ENCODE peak calls at places on chromosomes 6 and 20, in ten cellular contexts. One of them, this sample, is unnamed.

GRCh38 chr6:9315966-9316650 is 880.8 kb upstream of the SLC35B3 start:
- DNase-seq in mammary epithelial cell: no peak
- DNase-seq in astrocyte of the cerebellum: no peak
- DNase-seq in stimulated activated CD4-positive, alpha-beta T cell treated with anti-CD3 and anti-CD28 coated beads, Interleukin-1b, Interleukin-23, amount 100 ng/mL, for 1 hour: no peak
- DNase-seq in left ventricle myocardium inferior: no peak
- DNase-seq in M059J: no peak
- DNase-seq in RWPE1: no peak
- DNase-seq in activated T-helper 1 cell treated with anti-CD3 and anti-CD28 coated beads, Interleukin-2, amount 50 U/mL, for 16 hours: no peak
- DNase-seq in stimulated activated effector memory CD8-positive, alpha-beta T cell treated with anti-CD3 and anti-CD28 coated beads, Interleukin-12 subunit alpha, Interleukin-12 subunit beta, amount 100 ng/mL, for 72 hours: no peak
- DNase-seq in NCI-H460: no peak
- DNase-seq in this sample: no peak

GRCh38 chr6:45423111-45423900 is 45.6 kb upstream of the SUPT3H start:
- DNase-seq in RWPE1: no peak
- DNase-seq in mammary epithelial cell: peak
- DNase-seq in astrocyte of the cerebellum: no peak
- DNase-seq in stimulated activated effector memory CD8-positive, alpha-beta T cell treated with anti-CD3 and anti-CD28 coated beads, Interleukin-12 subunit alpha, Interleukin-12 subunit beta, amount 100 ng/mL, for 72 hours: no peak
- DNase-seq in left ventricle myocardium inferior: peak
- DNase-seq in NCI-H460: no peak
- DNase-seq in M059J: peak
- DNase-seq in stimulated activated CD4-positive, alpha-beta T cell treated with anti-CD3 and anti-CD28 coated beads, Interleukin-1b, Interleukin-23, amount 100 ng/mL, for 1 hour: no peak
- DNase-seq in activated T-helper 1 cell treated with anti-CD3 and anti-CD28 coated beads, Interleukin-2, amount 50 U/mL, for 16 hours: peak
- DNase-seq in this sample: peak

GRCh38 chr20:43603124-43603523 is 12.4 kb downstream of the IFT52 start:
- DNase-seq in activated T-helper 1 cell treated with anti-CD3 and anti-CD28 coated beads, Interleukin-2, amount 50 U/mL, for 16 hours: no peak
- DNase-seq in NCI-H460: no peak
- DNase-seq in M059J: no peak
- DNase-seq in mammary epithelial cell: no peak
- DNase-seq in stimulated activated effector memory CD8-positive, alpha-beta T cell treated with anti-CD3 and anti-CD28 coated beads, Interleukin-12 subunit alpha, Interleukin-12 subunit beta, amount 100 ng/mL, for 72 hours: no peak
- DNase-seq in RWPE1: no peak
- DNase-seq in left ventricle myocardium inferior: no peak
- DNase-seq in stimulated activated CD4-positive, alpha-beta T cell treated with anti-CD3 and anti-CD28 coated beads, Interleukin-1b, Interleukin-23, amount 100 ng/mL, for 1 hour: no peak
- DNase-seq in astrocyte of the cerebellum: no peak
- DNase-seq in this sample: no peak

GRCh38 chr6:158591134-158591809 is 31.4 kb downstream of the TMEM181 start:
- DNase-seq in NCI-H460: no peak
- DNase-seq in stimulated activated effector memory CD8-positive, alpha-beta T cell treated with anti-CD3 and anti-CD28 coated beads, Interleukin-12 subunit alpha, Interleukin-12 subunit beta, amount 100 ng/mL, for 72 hours: no peak
- DNase-seq in left ventricle myocardium inferior: no peak
- DNase-seq in activated T-helper 1 cell treated with anti-CD3 and anti-CD28 coated beads, Interleukin-2, amount 50 U/mL, for 16 hours: no peak
- DNase-seq in mammary epithelial cell: no peak
- DNase-seq in M059J: no peak
- DNase-seq in astrocyte of the cerebellum: no peak
- DNase-seq in RWPE1: no peak
- DNase-seq in stimulated activated CD4-positive, alpha-beta T cell treated with anti-CD3 and anti-CD28 coated beads, Interleukin-1b, Interleukin-23, amount 100 ng/mL, for 1 hour: no peak
- DNase-seq in this sample: no peak

GRCh38 chr6:116847234-116847633 is 18.4 kb upstream of the GPRC6A start:
- DNase-seq in stimulated activated CD4-positive, alpha-beta T cell treated with anti-CD3 and anti-CD28 coated beads, Interleukin-1b, Interleukin-23, amount 100 ng/mL, for 1 hour: no peak
- DNase-seq in RWPE1: peak
- DNase-seq in M059J: peak
- DNase-seq in NCI-H460: peak
- DNase-seq in astrocyte of the cerebellum: peak
- DNase-seq in left ventricle myocardium inferior: no peak
- DNase-seq in mammary epithelial cell: peak
- DNase-seq in activated T-helper 1 cell treated with anti-CD3 and anti-CD28 coated beads, Interleukin-2, amount 50 U/mL, for 16 hours: no peak
- DNase-seq in stimulated activated effector memory CD8-positive, alpha-beta T cell treated with anti-CD3 and anti-CD28 coated beads, Interleukin-12 subunit alpha, Interleukin-12 subunit beta, amount 100 ng/mL, for 72 hours: no peak
- DNase-seq in this sample: peak

GRCh38 chr20:43840382-43841070 is 74.1 kb upstream of the TOX2 start:
- DNase-seq in stimulated activated CD4-positive, alpha-beta T cell treated with anti-CD3 and anti-CD28 coated beads, Interleukin-1b, Interleukin-23, amount 100 ng/mL, for 1 hour: no peak
- DNase-seq in stimulated activated effector memory CD8-positive, alpha-beta T cell treated with anti-CD3 and anti-CD28 coated beads, Interleukin-12 subunit alpha, Interleukin-12 subunit beta, amount 100 ng/mL, for 72 hours: peak
- DNase-seq in left ventricle myocardium inferior: no peak
- DNase-seq in activated T-helper 1 cell treated with anti-CD3 and anti-CD28 coated beads, Interleukin-2, amount 50 U/mL, for 16 hours: no peak
- DNase-seq in RWPE1: peak
- DNase-seq in M059J: peak
- DNase-seq in astrocyte of the cerebellum: no peak
- DNase-seq in NCI-H460: peak
- DNase-seq in mammary epithelial cell: no peak
- DNase-seq in this sample: peak

GRCh38 chr20:41566896-41567527 is 51.2 kb downstream of the CHD6 start:
- DNase-seq in astrocyte of the cerebellum: no peak
- DNase-seq in mammary epithelial cell: no peak
- DNase-seq in RWPE1: no peak
- DNase-seq in stimulated activated CD4-positive, alpha-beta T cell treated with anti-CD3 and anti-CD28 coated beads, Interleukin-1b, Interleukin-23, amount 100 ng/mL, for 1 hour: no peak
- DNase-seq in left ventricle myocardium inferior: no peak
- DNase-seq in activated T-helper 1 cell treated with anti-CD3 and anti-CD28 coated beads, Interleukin-2, amount 50 U/mL, for 16 hours: no peak
- DNase-seq in NCI-H460: no peak
- DNase-seq in M059J: no peak
- DNase-seq in stimulated activated effector memory CD8-positive, alpha-beta T cell treated with anti-CD3 and anti-CD28 coated beads, Interleukin-12 subunit alpha, Interleukin-12 subunit beta, amount 100 ng/mL, for 72 hours: no peak
- DNase-seq in this sample: no peak

GRCh38 chr20:46974669-46975434 is 80.2 kb downstream of the EYA2 start:
- DNase-seq in activated T-helper 1 cell treated with anti-CD3 and anti-CD28 coated beads, Interleukin-2, amount 50 U/mL, for 16 hours: no peak
- DNase-seq in left ventricle myocardium inferior: no peak
- DNase-seq in stimulated activated CD4-positive, alpha-beta T cell treated with anti-CD3 and anti-CD28 coated beads, Interleukin-1b, Interleukin-23, amount 100 ng/mL, for 1 hour: no peak
- DNase-seq in astrocyte of the cerebellum: no peak
- DNase-seq in M059J: no peak
- DNase-seq in NCI-H460: no peak
- DNase-seq in RWPE1: peak
- DNase-seq in stimulated activated effector memory CD8-positive, alpha-beta T cell treated with anti-CD3 and anti-CD28 coated beads, Interleukin-12 subunit alpha, Interleukin-12 subunit beta, amount 100 ng/mL, for 72 hours: no peak
- DNase-seq in mammary epithelial cell: peak
- DNase-seq in this sample: no peak

GRCh38 chr20:5484346-5484745 is 167.6 kb upstream of the PROKR2 start:
- DNase-seq in RWPE1: no peak
- DNase-seq in activated T-helper 1 cell treated with anti-CD3 and anti-CD28 coated beads, Interleukin-2, amount 50 U/mL, for 16 hours: no peak
- DNase-seq in M059J: no peak
- DNase-seq in stimulated activated effector memory CD8-positive, alpha-beta T cell treated with anti-CD3 and anti-CD28 coated beads, Interleukin-12 subunit alpha, Interleukin-12 subunit beta, amount 100 ng/mL, for 72 hours: no peak
- DNase-seq in NCI-H460: no peak
- DNase-seq in stimulated activated CD4-positive, alpha-beta T cell treated with anti-CD3 and anti-CD28 coated beads, Interleukin-1b, Interleukin-23, amount 100 ng/mL, for 1 hour: no peak
- DNase-seq in astrocyte of the cerebellum: no peak
- DNase-seq in left ventricle myocardium inferior: no peak
- DNase-seq in mammary epithelial cell: no peak
- DNase-seq in this sample: no peak

GRCh38 chr6:107509506-107509905 is 19.6 kb downstream of the SOBP start:
- DNase-seq in activated T-helper 1 cell treated with anti-CD3 and anti-CD28 coated beads, Interleukin-2, amount 50 U/mL, for 16 hours: no peak
- DNase-seq in NCI-H460: no peak
- DNase-seq in RWPE1: no peak
- DNase-seq in astrocyte of the cerebellum: peak
- DNase-seq in stimulated activated CD4-positive, alpha-beta T cell treated with anti-CD3 and anti-CD28 coated beads, Interleukin-1b, Interleukin-23, amount 100 ng/mL, for 1 hour: no peak
- DNase-seq in mammary epithelial cell: no peak
- DNase-seq in left ventricle myocardium inferior: no peak
- DNase-seq in stimulated activated effector memory CD8-positive, alpha-beta T cell treated with anti-CD3 and anti-CD28 coated beads, Interleukin-12 subunit alpha, Interleukin-12 subunit beta, amount 100 ng/mL, for 72 hours: no peak
- DNase-seq in M059J: no peak
- DNase-seq in this sample: no peak

GRCh38 chr20:25280574-25281535 is 33.0 kb downstream of the PYGB start:
- DNase-seq in activated T-helper 1 cell treated with anti-CD3 and anti-CD28 coated beads, Interleukin-2, amount 50 U/mL, for 16 hours: no peak
- DNase-seq in NCI-H460: no peak
- DNase-seq in mammary epithelial cell: no peak
- DNase-seq in astrocyte of the cerebellum: no peak
- DNase-seq in RWPE1: no peak
- DNase-seq in M059J: no peak
- DNase-seq in stimulated activated CD4-positive, alpha-beta T cell treated with anti-CD3 and anti-CD28 coated beads, Interleukin-1b, Interleukin-23, amount 100 ng/mL, for 1 hour: no peak
- DNase-seq in left ventricle myocardium inferior: peak
- DNase-seq in stimulated activated effector memory CD8-positive, alpha-beta T cell treated with anti-CD3 and anti-CD28 coated beads, Interleukin-12 subunit alpha, Interleukin-12 subunit beta, amount 100 ng/mL, for 72 hours: no peak
- DNase-seq in this sample: no peak

GRCh38 chr6:160437153-160437552 is 89.0 kb downstream of the SLC22A3 start:
- DNase-seq in astrocyte of the cerebellum: no peak
- DNase-seq in RWPE1: no peak
- DNase-seq in stimulated activated effector memory CD8-positive, alpha-beta T cell treated with anti-CD3 and anti-CD28 coated beads, Interleukin-12 subunit alpha, Interleukin-12 subunit beta, amount 100 ng/mL, for 72 hours: no peak
- DNase-seq in NCI-H460: no peak
- DNase-seq in left ventricle myocardium inferior: no peak
- DNase-seq in activated T-helper 1 cell treated with anti-CD3 and anti-CD28 coated beads, Interleukin-2, amount 50 U/mL, for 16 hours: no peak
- DNase-seq in M059J: no peak
- DNase-seq in mammary epithelial cell: no peak
- DNase-seq in stimulated activated CD4-positive, alpha-beta T cell treated with anti-CD3 and anti-CD28 coated beads, Interleukin-1b, Interleukin-23, amount 100 ng/mL, for 1 hour: no peak
- DNase-seq in this sample: no peak

GRCh38 chr6:31270788-31271640 is 878 bp downstream of the HLA-C start:
- DNase-seq in astrocyte of the cerebellum: no peak
- DNase-seq in mammary epithelial cell: peak
- DNase-seq in left ventricle myocardium inferior: peak
- DNase-seq in stimulated activated effector memory CD8-positive, alpha-beta T cell treated with anti-CD3 and anti-CD28 coated beads, Interleukin-12 subunit alpha, Interleukin-12 subunit beta, amount 100 ng/mL, for 72 hours: peak
- DNase-seq in activated T-helper 1 cell treated with anti-CD3 and anti-CD28 coated beads, Interleukin-2, amount 50 U/mL, for 16 hours: peak
- DNase-seq in NCI-H460: no peak
- DNase-seq in RWPE1: peak
- DNase-seq in stimulated activated CD4-positive, alpha-beta T cell treated with anti-CD3 and anti-CD28 coated beads, Interleukin-1b, Interleukin-23, amount 100 ng/mL, for 1 hour: no peak
- DNase-seq in M059J: peak
- DNase-seq in this sample: peak

GRCh38 chr20:48329676-48330644 is 497.8 kb downstream of the PREX1 start:
- DNase-seq in left ventricle myocardium inferior: no peak
- DNase-seq in astrocyte of the cerebellum: no peak
- DNase-seq in activated T-helper 1 cell treated with anti-CD3 and anti-CD28 coated beads, Interleukin-2, amount 50 U/mL, for 16 hours: no peak
- DNase-seq in stimulated activated effector memory CD8-positive, alpha-beta T cell treated with anti-CD3 and anti-CD28 coated beads, Interleukin-12 subunit alpha, Interleukin-12 subunit beta, amount 100 ng/mL, for 72 hours: no peak
- DNase-seq in stimulated activated CD4-positive, alpha-beta T cell treated with anti-CD3 and anti-CD28 coated beads, Interleukin-1b, Interleukin-23, amount 100 ng/mL, for 1 hour: no peak
- DNase-seq in M059J: peak
- DNase-seq in RWPE1: no peak
- DNase-seq in mammary epithelial cell: peak
- DNase-seq in NCI-H460: no peak
- DNase-seq in this sample: peak

GRCh38 chr6:444653-445275 is 53.2 kb downstream of the IRF4 start:
- DNase-seq in activated T-helper 1 cell treated with anti-CD3 and anti-CD28 coated beads, Interleukin-2, amount 50 U/mL, for 16 hours: no peak
- DNase-seq in astrocyte of the cerebellum: no peak
- DNase-seq in NCI-H460: no peak
- DNase-seq in left ventricle myocardium inferior: no peak
- DNase-seq in M059J: no peak
- DNase-seq in stimulated activated CD4-positive, alpha-beta T cell treated with anti-CD3 and anti-CD28 coated beads, Interleukin-1b, Interleukin-23, amount 100 ng/mL, for 1 hour: no peak
- DNase-seq in stimulated activated effector memory CD8-positive, alpha-beta T cell treated with anti-CD3 and anti-CD28 coated beads, Interleukin-12 subunit alpha, Interleukin-12 subunit beta, amount 100 ng/mL, for 72 hours: no peak
- DNase-seq in mammary epithelial cell: no peak
- DNase-seq in RWPE1: no peak
- DNase-seq in this sample: no peak

GRCh38 chr6:168676552-168677317 is 235.8 kb downstream of the SMOC2 start:
- DNase-seq in stimulated activated effector memory CD8-positive, alpha-beta T cell treated with anti-CD3 and anti-CD28 coated beads, Interleukin-12 subunit alpha, Interleukin-12 subunit beta, amount 100 ng/mL, for 72 hours: no peak
- DNase-seq in left ventricle myocardium inferior: no peak
- DNase-seq in astrocyte of the cerebellum: no peak
- DNase-seq in activated T-helper 1 cell treated with anti-CD3 and anti-CD28 coated beads, Interleukin-2, amount 50 U/mL, for 16 hours: no peak
- DNase-seq in M059J: no peak
- DNase-seq in NCI-H460: no peak
- DNase-seq in mammary epithelial cell: no peak
- DNase-seq in stimulated activated CD4-positive, alpha-beta T cell treated with anti-CD3 and anti-CD28 coated beads, Interleukin-1b, Interleukin-23, amount 100 ng/mL, for 1 hour: no peak
- DNase-seq in RWPE1: no peak
- DNase-seq in this sample: no peak

GRCh38 chr6:124974770-124975377 is 12.6 kb downstream of the RNF217 start:
- DNase-seq in mammary epithelial cell: no peak
- DNase-seq in left ventricle myocardium inferior: no peak
- DNase-seq in activated T-helper 1 cell treated with anti-CD3 and anti-CD28 coated beads, Interleukin-2, amount 50 U/mL, for 16 hours: no peak
- DNase-seq in NCI-H460: no peak
- DNase-seq in RWPE1: no peak
- DNase-seq in M059J: no peak
- DNase-seq in stimulated activated effector memory CD8-positive, alpha-beta T cell treated with anti-CD3 and anti-CD28 coated beads, Interleukin-12 subunit alpha, Interleukin-12 subunit beta, amount 100 ng/mL, for 72 hours: no peak
- DNase-seq in astrocyte of the cerebellum: no peak
- DNase-seq in stimulated activated CD4-positive, alpha-beta T cell treated with anti-CD3 and anti-CD28 coated beads, Interleukin-1b, Interleukin-23, amount 100 ng/mL, for 1 hour: no peak
- DNase-seq in this sample: no peak

GRCh38 chr6:35675871-35676459 is 12.8 kb downstream of the FKBP5 start:
- DNase-seq in stimulated activated CD4-positive, alpha-beta T cell treated with anti-CD3 and anti-CD28 coated beads, Interleukin-1b, Interleukin-23, amount 100 ng/mL, for 1 hour: no peak
- DNase-seq in stimulated activated effector memory CD8-positive, alpha-beta T cell treated with anti-CD3 and anti-CD28 coated beads, Interleukin-12 subunit alpha, Interleukin-12 subunit beta, amount 100 ng/mL, for 72 hours: no peak
- DNase-seq in RWPE1: no peak
- DNase-seq in mammary epithelial cell: no peak
- DNase-seq in activated T-helper 1 cell treated with anti-CD3 and anti-CD28 coated beads, Interleukin-2, amount 50 U/mL, for 16 hours: no peak
- DNase-seq in left ventricle myocardium inferior: no peak
- DNase-seq in M059J: no peak
- DNase-seq in NCI-H460: no peak
- DNase-seq in astrocyte of the cerebellum: no peak
- DNase-seq in this sample: no peak

GRCh38 chr20:35726759-35727711 is 15.0 kb downstream of the RBM39 start:
- DNase-seq in stimulated activated effector memory CD8-positive, alpha-beta T cell treated with anti-CD3 and anti-CD28 coated beads, Interleukin-12 subunit alpha, Interleukin-12 subunit beta, amount 100 ng/mL, for 72 hours: no peak
- DNase-seq in astrocyte of the cerebellum: no peak
- DNase-seq in NCI-H460: no peak
- DNase-seq in stimulated activated CD4-positive, alpha-beta T cell treated with anti-CD3 and anti-CD28 coated beads, Interleukin-1b, Interleukin-23, amount 100 ng/mL, for 1 hour: no peak
- DNase-seq in left ventricle myocardium inferior: no peak
- DNase-seq in M059J: no peak
- DNase-seq in RWPE1: no peak
- DNase-seq in mammary epithelial cell: no peak
- DNase-seq in activated T-helper 1 cell treated with anti-CD3 and anti-CD28 coated beads, Interleukin-2, amount 50 U/mL, for 16 hours: no peak
- DNase-seq in this sample: no peak

GRCh38 chr6:151025076-151025475 is 159.6 kb downstream of the MTHFD1L start:
- DNase-seq in left ventricle myocardium inferior: no peak
- DNase-seq in stimulated activated effector memory CD8-positive, alpha-beta T cell treated with anti-CD3 and anti-CD28 coated beads, Interleukin-12 subunit alpha, Interleukin-12 subunit beta, amount 100 ng/mL, for 72 hours: no peak
- DNase-seq in astrocyte of the cerebellum: no peak
- DNase-seq in RWPE1: no peak
- DNase-seq in NCI-H460: no peak
- DNase-seq in M059J: no peak
- DNase-seq in activated T-helper 1 cell treated with anti-CD3 and anti-CD28 coated beads, Interleukin-2, amount 50 U/mL, for 16 hours: no peak
- DNase-seq in stimulated activated CD4-positive, alpha-beta T cell treated with anti-CD3 and anti-CD28 coated beads, Interleukin-1b, Interleukin-23, amount 100 ng/mL, for 1 hour: no peak
- DNase-seq in mammary epithelial cell: no peak
- DNase-seq in this sample: no peak

GRCh38 chr6:106275692-106276091 is 49.9 kb downstream of the ATG5 start:
- DNase-seq in activated T-helper 1 cell treated with anti-CD3 and anti-CD28 coated beads, Interleukin-2, amount 50 U/mL, for 16 hours: no peak
- DNase-seq in M059J: peak
- DNase-seq in RWPE1: no peak
- DNase-seq in mammary epithelial cell: no peak
- DNase-seq in left ventricle myocardium inferior: no peak
- DNase-seq in stimulated activated CD4-positive, alpha-beta T cell treated with anti-CD3 and anti-CD28 coated beads, Interleukin-1b, Interleukin-23, amount 100 ng/mL, for 1 hour: no peak
- DNase-seq in astrocyte of the cerebellum: peak
- DNase-seq in stimulated activated effector memory CD8-positive, alpha-beta T cell treated with anti-CD3 and anti-CD28 coated beads, Interleukin-12 subunit alpha, Interleukin-12 subunit beta, amount 100 ng/mL, for 72 hours: no peak
- DNase-seq in NCI-H460: no peak
- DNase-seq in this sample: peak

GRCh38 chr20:37571033-37571432 is 43.4 kb upstream of the BLCAP start:
- DNase-seq in mammary epithelial cell: no peak
- DNase-seq in activated T-helper 1 cell treated with anti-CD3 and anti-CD28 coated beads, Interleukin-2, amount 50 U/mL, for 16 hours: no peak
- DNase-seq in RWPE1: no peak
- DNase-seq in M059J: no peak
- DNase-seq in stimulated activated effector memory CD8-positive, alpha-beta T cell treated with anti-CD3 and anti-CD28 coated beads, Interleukin-12 subunit alpha, Interleukin-12 subunit beta, amount 100 ng/mL, for 72 hours: no peak
- DNase-seq in left ventricle myocardium inferior: no peak
- DNase-seq in stimulated activated CD4-positive, alpha-beta T cell treated with anti-CD3 and anti-CD28 coated beads, Interleukin-1b, Interleukin-23, amount 100 ng/mL, for 1 hour: no peak
- DNase-seq in NCI-H460: no peak
- DNase-seq in astrocyte of the cerebellum: no peak
- DNase-seq in this sample: no peak

GRCh38 chr6:86937219-86938079 is at the start of gene HTR1E:
- DNase-seq in activated T-helper 1 cell treated with anti-CD3 and anti-CD28 coated beads, Interleukin-2, amount 50 U/mL, for 16 hours: no peak
- DNase-seq in left ventricle myocardium inferior: no peak
- DNase-seq in M059J: peak
- DNase-seq in RWPE1: peak
- DNase-seq in mammary epithelial cell: peak
- DNase-seq in stimulated activated CD4-positive, alpha-beta T cell treated with anti-CD3 and anti-CD28 coated beads, Interleukin-1b, Interleukin-23, amount 100 ng/mL, for 1 hour: no peak
- DNase-seq in astrocyte of the cerebellum: no peak
- DNase-seq in stimulated activated effector memory CD8-positive, alpha-beta T cell treated with anti-CD3 and anti-CD28 coated beads, Interleukin-12 subunit alpha, Interleukin-12 subunit beta, amount 100 ng/mL, for 72 hours: no peak
- DNase-seq in NCI-H460: peak
- DNase-seq in this sample: no peak

GRCh38 chr6:35496036-35496850 is 636 bp downstream of the TEAD3 start:
- DNase-seq in mammary epithelial cell: no peak
- DNase-seq in stimulated activated CD4-positive, alpha-beta T cell treated with anti-CD3 and anti-CD28 coated beads, Interleukin-1b, Interleukin-23, amount 100 ng/mL, for 1 hour: no peak
- DNase-seq in activated T-helper 1 cell treated with anti-CD3 and anti-CD28 coated beads, Interleukin-2, amount 50 U/mL, for 16 hours: no peak
- DNase-seq in left ventricle myocardium inferior: peak
- DNase-seq in stimulated activated effector memory CD8-positive, alpha-beta T cell treated with anti-CD3 and anti-CD28 coated beads, Interleukin-12 subunit alpha, Interleukin-12 subunit beta, amount 100 ng/mL, for 72 hours: no peak
- DNase-seq in RWPE1: peak
- DNase-seq in M059J: peak
- DNase-seq in NCI-H460: no peak
- DNase-seq in astrocyte of the cerebellum: no peak
- DNase-seq in this sample: peak

GRCh38 chr6:150241751-150242150 is 98.9 kb downstream of the PPP1R14C start:
- DNase-seq in activated T-helper 1 cell treated with anti-CD3 and anti-CD28 coated beads, Interleukin-2, amount 50 U/mL, for 16 hours: no peak
- DNase-seq in mammary epithelial cell: no peak
- DNase-seq in stimulated activated effector memory CD8-positive, alpha-beta T cell treated with anti-CD3 and anti-CD28 coated beads, Interleukin-12 subunit alpha, Interleukin-12 subunit beta, amount 100 ng/mL, for 72 hours: peak
- DNase-seq in NCI-H460: no peak
- DNase-seq in RWPE1: no peak
- DNase-seq in astrocyte of the cerebellum: no peak
- DNase-seq in left ventricle myocardium inferior: no peak
- DNase-seq in M059J: no peak
- DNase-seq in stimulated activated CD4-positive, alpha-beta T cell treated with anti-CD3 and anti-CD28 coated beads, Interleukin-1b, Interleukin-23, amount 100 ng/mL, for 1 hour: no peak
- DNase-seq in this sample: no peak

GRCh38 chr20:48574383-48574782 is 253.4 kb downstream of the PREX1 start:
- DNase-seq in left ventricle myocardium inferior: no peak
- DNase-seq in mammary epithelial cell: peak
- DNase-seq in astrocyte of the cerebellum: no peak
- DNase-seq in M059J: peak
- DNase-seq in stimulated activated effector memory CD8-positive, alpha-beta T cell treated with anti-CD3 and anti-CD28 coated beads, Interleukin-12 subunit alpha, Interleukin-12 subunit beta, amount 100 ng/mL, for 72 hours: no peak
- DNase-seq in stimulated activated CD4-positive, alpha-beta T cell treated with anti-CD3 and anti-CD28 coated beads, Interleukin-1b, Interleukin-23, amount 100 ng/mL, for 1 hour: no peak
- DNase-seq in RWPE1: peak
- DNase-seq in activated T-helper 1 cell treated with anti-CD3 and anti-CD28 coated beads, Interleukin-2, amount 50 U/mL, for 16 hours: no peak
- DNase-seq in NCI-H460: no peak
- DNase-seq in this sample: no peak

GRCh38 chr6:91132461-91132860 is 545.6 kb upstream of the MAP3K7 start:
- DNase-seq in stimulated activated effector memory CD8-positive, alpha-beta T cell treated with anti-CD3 and anti-CD28 coated beads, Interleukin-12 subunit alpha, Interleukin-12 subunit beta, amount 100 ng/mL, for 72 hours: no peak
- DNase-seq in NCI-H460: no peak
- DNase-seq in astrocyte of the cerebellum: no peak
- DNase-seq in activated T-helper 1 cell treated with anti-CD3 and anti-CD28 coated beads, Interleukin-2, amount 50 U/mL, for 16 hours: no peak
- DNase-seq in mammary epithelial cell: peak
- DNase-seq in M059J: peak
- DNase-seq in stimulated activated CD4-positive, alpha-beta T cell treated with anti-CD3 and anti-CD28 coated beads, Interleukin-1b, Interleukin-23, amount 100 ng/mL, for 1 hour: no peak
- DNase-seq in RWPE1: peak
- DNase-seq in left ventricle myocardium inferior: no peak
- DNase-seq in this sample: no peak

GRCh38 chr6:27065183-27065582 is 182.3 kb upstream of the PRSS16 start:
- DNase-seq in activated T-helper 1 cell treated with anti-CD3 and anti-CD28 coated beads, Interleukin-2, amount 50 U/mL, for 16 hours: no peak
- DNase-seq in stimulated activated effector memory CD8-positive, alpha-beta T cell treated with anti-CD3 and anti-CD28 coated beads, Interleukin-12 subunit alpha, Interleukin-12 subunit beta, amount 100 ng/mL, for 72 hours: no peak
- DNase-seq in mammary epithelial cell: no peak
- DNase-seq in M059J: no peak
- DNase-seq in RWPE1: no peak
- DNase-seq in astrocyte of the cerebellum: no peak
- DNase-seq in left ventricle myocardium inferior: no peak
- DNase-seq in NCI-H460: no peak
- DNase-seq in stimulated activated CD4-positive, alpha-beta T cell treated with anti-CD3 and anti-CD28 coated beads, Interleukin-1b, Interleukin-23, amount 100 ng/mL, for 1 hour: no peak
- DNase-seq in this sample: no peak

This sample was measured in HCEC 1CT.